ENCODE peak calls at places on chromosome 7, in four cellular contexts. O is cardiac muscle cell, D is hepatocyte, Y is IMR-90. U is an unnamed sample. For H3K4me1, the result is how much of the 10 kb centered on the place peaks cover.

GRCh38 chr7:22851140-22851539 is 28.5 kb upstream of the TOMM7 start:
- DNase-seq in O (no peak), D (no peak), Y (no peak), U (peak)

GRCh38 chr7:7922684-7923385 is 45.8 kb upstream of the GLCCI1 start:
- DNase-seq in O (no peak), D (no peak), Y (no peak), U (no peak)

GRCh38 chr7:40015790-40016296 is 65.8 kb downstream of the CDK13 start:
- DNase-seq in O (peak), D (peak), Y (peak), U (peak)

GRCh38 chr7:101681170-101682007 is 52.3 kb upstream of the MYL10 start:
- DNase-seq in O (no peak), D (peak), Y (peak), U (peak)

GRCh38 chr7:50416509-50417299 is 33.4 kb downstream of the FIGNL1 start:
- DNase-seq in O (peak), D (no peak), Y (no peak), U (no peak)

GRCh38 chr7:94314526-94314925 is 80.2 kb upstream of the COL1A2 start:
- DNase-seq in O (no peak), D (no peak), Y (no peak), U (no peak)

GRCh38 chr7:17408904-17409290 is 110.4 kb downstream of the AHR start:
- DNase-seq in O (no peak), D (no peak), Y (peak), U (no peak)

GRCh38 chr7:519429-519973 is at the start of gene PDGFA:
- DNase-seq in O (peak), D (peak), Y (peak), U (no peak)

GRCh38 chr7:8277394-8277982 is 15.5 kb upstream of the ICA1 start:
- DNase-seq in O (peak), D (peak), Y (no peak), U (no peak)

GRCh38 chr7:7639847-7640220 is 718 bp upstream of the UMAD1 start:
- DNase-seq in O (no peak), D (peak), Y (peak), U (no peak)

GRCh38 chr7:54811925-54812264 is 52.9 kb upstream of the SEC61G start:
- DNase-seq in O (no peak), D (no peak), Y (peak), U (peak)

GRCh38 chr7:158442260-158442659 is 145.4 kb downstream of the PTPRN2 start:
- DNase-seq in O (no peak), D (peak), Y (no peak), U (no peak)

GRCh38 chr7:140638311-140638791 is 2.3 kb downstream of the DENND2A start:
- DNase-seq in O (no peak), D (peak), Y (peak), U (peak)

GRCh38 chr7:26925768-26926167 is 61.4 kb upstream of the SKAP2 start:
- DNase-seq in O (no peak), D (no peak), Y (no peak), U (no peak)

GRCh38 chr7:26918241-26918640 is 53.9 kb upstream of the SKAP2 start:
- DNase-seq in O (no peak), D (no peak), Y (no peak), U (peak)

GRCh38 chr7:26924149-26924767 is 59.9 kb upstream of the SKAP2 start:
- DNase-seq in O (no peak), D (no peak), Y (no peak), U (no peak)

GRCh38 chr7:26919906-26920530 is 55.6 kb upstream of the SKAP2 start:
- DNase-seq in O (no peak), D (no peak), Y (no peak), U (peak)
- H3K4me1 ChIP-seq in O (under half), D (under half), Y (under half), U (under half)

GRCh38 chr7:105876091-105876963 is at the start of gene ATXN7L1:
- DNase-seq in O (peak), D (peak), Y (peak), U (peak)
- H3K27ac ChIP-seq in O (peak), D (peak), Y (peak), U (peak)

DNA sequence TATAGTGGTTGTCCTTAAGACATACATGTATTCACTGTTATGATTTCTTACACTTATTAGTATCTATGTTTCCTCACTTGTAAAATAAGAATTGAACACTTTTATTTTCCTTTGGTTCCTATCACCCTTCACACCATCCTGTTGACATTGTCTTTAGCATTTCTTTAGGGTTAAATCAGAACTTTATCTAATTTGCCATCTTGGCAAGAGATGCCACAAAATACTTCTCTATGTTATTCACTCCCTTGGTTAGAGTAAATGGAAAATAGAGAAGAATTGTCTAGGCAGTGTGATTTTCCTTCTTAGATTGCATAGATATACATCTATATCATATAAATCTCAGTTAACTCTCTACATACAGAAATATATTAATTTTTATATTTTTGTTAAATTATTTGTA is 204.7 kb downstream of the SEMA3D start:
- DNase-seq in O (no peak), D (no peak), Y (no peak), U (no peak)
- TF ChIP-seq CTCF in O (no peak), D (no peak), Y (no peak), U (no peak)

DNA sequence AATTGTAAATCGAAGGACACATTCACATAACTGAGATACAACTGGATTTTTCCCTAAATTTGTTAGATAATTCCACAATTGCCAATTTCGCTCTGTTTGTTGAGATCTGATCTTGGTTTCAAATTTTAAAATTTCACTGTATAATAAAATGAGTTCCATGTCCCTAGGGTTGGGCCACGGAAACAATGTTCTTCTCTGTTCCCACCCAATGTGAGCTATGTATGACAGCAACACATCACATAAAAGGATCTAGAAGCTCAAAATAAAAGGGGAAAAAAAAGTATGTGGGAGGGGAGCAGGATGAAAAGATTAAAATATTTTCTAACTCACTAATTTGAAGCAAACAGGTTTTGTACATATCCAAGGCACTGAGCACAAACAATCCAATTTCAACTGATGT is 287.8 kb upstream of the MKLN1 start:
- DNase-seq in O (no peak), D (no peak), Y (no peak), U (no peak)
- H3K4me1 ChIP-seq in O (under half), D (under half), Y (under half), U (under half)

GRCh38 chr7:103989785-103990775 is 622 bp upstream of the RELN start:
- DNase-seq in O (peak), D (peak), Y (peak), U (peak)
- H3K27ac ChIP-seq in O (peak), D (no peak), Y (peak), U (no peak)

GRCh38 chr7:155644178-155644970 is at the start of gene RBM33:
- DNase-seq in O (peak), D (peak), Y (peak), U (peak)
- TF ChIP-seq CTCF in O (no peak), D (no peak), Y (no peak), U (no peak)